ENCODE peak calls at places on chromosomes 6 and 20, in eight cellular contexts. I is IMR-90, D is adrenal gland, H is endothelial cell of umbilical vein, A is uterus, Q is upper lobe of left lung, U is tibial nerve, E is testis. Z is an unnamed sample. For H3K27me3, the result is how much of the 10 kb centered on the place peaks cover.

GRCh38 chr6:31186052-31186734 is 15.7 kb upstream of the POU5F1 start:
- DNase-seq in I (no peak), D (no peak), H (no peak), A (peak), Q (peak), U (peak), E (no peak), Z (peak)

GRCh38 chr20:4073852-4074741 is 58.7 kb upstream of the RNF24 start:
- DNase-seq in I (no peak), D (no peak), H (no peak), A (no peak), Q (no peak), U (no peak), E (no peak), Z (no peak)

GRCh38 chr6:17281100-17281496 is at the start of gene RBM24:
- DNase-seq in I (peak), D (peak), H (peak), A (peak), Q (peak), U (peak), E (peak), Z (peak)

GRCh38 chr20:25459111-25459830 is 51.8 kb downstream of the GINS1 start:
- DNase-seq in I (no peak), D (no peak), H (no peak), A (no peak), Q (no peak), U (no peak), E (no peak), Z (no peak)

GRCh38 chr6:142210606-142211005 is 63.5 kb downstream of the VTA1 start:
- DNase-seq in I (peak), D (no peak), H (peak), A (no peak), Q (no peak), U (no peak), E (no peak), Z (no peak)

GRCh38 chr20:58906894-58907293 is 54.4 kb downstream of the GNAS start:
- DNase-seq in I (peak), D (peak), H (peak), A (no peak), Q (peak), U (no peak), E (no peak), Z (peak)

GRCh38 chr6:111676383-111676782 is 70.7 kb upstream of the TRAF3IP2 start:
- DNase-seq in I (no peak), D (no peak), H (no peak), A (no peak), Q (no peak), U (no peak), E (no peak), Z (no peak)

GRCh38 chr6:3202999-3203696 is 24.3 kb downstream of the TUBB2B start:
- DNase-seq in I (peak), D (no peak), H (no peak), A (no peak), Q (no peak), U (no peak), E (no peak), Z (no peak)

GRCh38 chr6:54633601-54634000 is 213.0 kb upstream of the FAM83B start:
- DNase-seq in I (no peak), D (no peak), H (no peak), A (no peak), Q (no peak), U (no peak), E (no peak), Z (no peak)

GRCh38 chr6:33314943-33315752 is 1.3 kb upstream of the TAPBP start:
- DNase-seq in I (no peak), D (peak), H (peak), A (no peak), Q (peak), U (peak), E (peak), Z (peak)

GRCh38 chr6:147005499-147005898 is 198.7 kb upstream of the STXBP5 start:
- DNase-seq in I (no peak), D (no peak), H (no peak), A (no peak), Q (no peak), U (no peak), E (no peak), Z (no peak)

GRCh38 chr6:39171489-39172376 is 56.7 kb upstream of the SAYSD1 start:
- DNase-seq in I (no peak), D (no peak), H (no peak), A (no peak), Q (no peak), U (no peak), E (no peak), Z (no peak)

GRCh38 chr6:130765181-130765727 is 62.0 kb upstream of the SMLR1 start:
- DNase-seq in I (no peak), D (no peak), H (no peak), A (no peak), Q (no peak), U (no peak), E (no peak), Z (no peak)

GRCh38 chr6:71822626-71823025 is 63.7 kb upstream of the RIMS1 start:
- DNase-seq in I (no peak), D (no peak), H (no peak), A (no peak), Q (no peak), U (no peak), E (no peak), Z (no peak)

GRCh38 chr20:43849496-43850197 is 65.0 kb upstream of the TOX2 start:
- DNase-seq in I (peak), D (peak), H (peak), A (no peak), Q (no peak), U (no peak), E (peak), Z (no peak)

GRCh38 chr6:100846276-100846675 is 34.9 kb downstream of the ASCC3 start:
- DNase-seq in I (no peak), D (no peak), H (no peak), A (no peak), Q (no peak), U (no peak), E (no peak), Z (no peak)

GRCh38 chr6:148177589-148178233 is 164.9 kb upstream of the SASH1 start:
- DNase-seq in I (peak), D (peak), H (peak), A (peak), Q (peak), U (peak), E (peak), Z (peak)

GRCh38 chr6:35400901-35401311 is 51.2 kb upstream of the FANCE start:
- DNase-seq in I (peak), D (peak), H (no peak), A (no peak), Q (peak), U (no peak), E (no peak), Z (peak)

GRCh38 chr6:34036357-34037069 is 109.4 kb downstream of the GRM4 start:
- DNase-seq in I (no peak), D (no peak), H (no peak), A (no peak), Q (no peak), U (no peak), E (no peak), Z (no peak)

GRCh38 chr20:51372176-51372803 is 170.2 kb downstream of the NFATC2 start:
- DNase-seq in I (peak), D (peak), H (peak), A (peak), Q (peak), U (peak), E (peak), Z (peak)

GRCh38 chr6:159043986-159044385 is 805 bp downstream of the TAGAP start:
- DNase-seq in I (no peak), D (no peak), H (no peak), A (no peak), Q (peak), U (no peak), E (no peak), Z (no peak)
- H3K4me3 ChIP-seq in I (no peak), D (no peak), H (no peak), A (no peak), Q (peak), U (peak), E (peak), Z (no peak)

DNA sequence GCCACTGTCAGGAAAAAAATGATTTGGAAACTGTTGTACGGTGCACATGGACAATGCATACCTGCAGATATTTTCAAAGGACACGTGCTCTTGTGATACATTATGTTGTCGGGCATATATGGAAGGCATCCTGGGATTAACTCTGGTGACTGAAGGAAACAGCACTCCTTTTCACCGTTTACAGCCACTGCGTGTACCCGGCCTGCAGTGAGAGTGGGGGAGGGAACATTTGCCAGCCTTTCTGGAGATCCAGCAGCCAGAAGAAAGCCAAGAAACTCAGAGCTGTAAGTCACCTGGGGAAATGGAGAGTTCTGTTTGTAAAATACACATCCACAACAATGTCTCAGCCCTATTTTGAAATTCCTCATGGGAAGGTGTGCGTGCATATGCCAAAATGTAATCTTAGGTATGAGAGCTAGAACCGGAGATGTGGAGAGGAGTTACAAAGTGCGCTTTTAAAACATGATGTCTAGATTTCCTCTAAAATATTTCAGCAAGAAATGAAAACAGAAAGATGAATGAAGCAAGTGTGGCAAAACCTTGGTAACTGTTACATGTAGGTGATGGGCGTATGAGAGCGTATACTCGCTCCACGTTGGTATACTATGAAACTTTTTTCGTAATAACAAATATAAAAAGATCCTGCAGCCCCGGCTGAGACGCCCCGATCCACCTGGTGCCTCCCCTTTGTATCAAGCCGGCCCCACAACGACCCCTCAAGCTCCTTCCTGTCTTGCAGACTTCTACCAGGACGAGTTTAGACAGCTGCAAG is 8.6 kb upstream of the FOXF2 start:
- DNase-seq in I (no peak), D (no peak), H (no peak), A (no peak), Q (no peak), U (no peak), E (no peak), Z (no peak)
- H3K27me3 ChIP-seq in I (under half), D (half or more), H (half or more), A (half or more), Q (under half), U (half or more), E (under half), Z (under half)

DNA sequence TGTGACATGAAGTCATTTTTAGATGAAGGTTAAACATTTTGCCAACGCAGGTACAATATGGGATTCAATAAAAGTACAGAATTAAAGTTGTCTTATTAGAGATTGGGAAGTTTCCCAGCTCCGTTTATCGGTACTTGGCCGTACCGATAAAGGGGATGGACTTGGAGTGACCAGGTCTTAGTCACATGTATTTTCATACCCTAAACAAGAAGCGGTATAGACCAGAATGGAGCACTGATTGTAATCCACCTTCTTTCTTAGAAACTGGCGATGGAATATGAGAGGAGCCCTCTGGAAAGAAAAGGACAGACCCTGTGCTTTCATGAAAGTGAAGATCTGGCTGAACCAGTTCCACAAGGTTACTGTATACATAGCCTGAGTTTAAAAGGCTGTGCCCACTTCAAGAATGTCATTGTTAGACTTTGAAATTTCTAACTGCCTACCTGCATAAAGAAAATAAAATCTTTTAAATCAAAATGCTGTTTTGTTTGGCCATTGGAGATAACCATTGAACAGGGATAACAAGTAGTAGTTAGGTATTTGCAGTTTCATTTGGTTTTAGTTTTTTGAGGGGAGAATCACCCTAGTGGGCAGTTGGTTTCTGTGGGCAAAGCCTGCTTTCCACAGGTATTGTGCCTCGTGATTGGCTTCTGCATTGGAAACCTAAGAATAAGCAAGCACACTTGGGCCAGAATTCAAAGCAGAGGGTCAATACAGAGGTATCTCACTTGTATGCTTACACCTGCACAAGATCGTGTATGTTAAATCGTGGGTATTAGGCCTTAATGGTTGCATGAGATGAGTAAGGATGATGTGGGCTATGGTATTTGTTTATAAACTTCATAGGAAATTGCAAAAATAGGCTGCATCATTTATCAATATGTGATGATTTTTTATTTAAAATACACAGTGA is 11.2 kb upstream of the ZNFX1 start:
- DNase-seq in I (no peak), D (no peak), H (no peak), A (no peak), Q (peak), U (no peak), E (no peak), Z (no peak)
- TF ChIP-seq POLR2A in I (no peak), D (no peak), H (peak), A (no peak), Q (no peak), U (no peak), E (no peak), Z (no peak)

GRCh38 chr20:63568170-63568981 is 5.7 kb downstream of the HELZ2 start:
- DNase-seq in I (no peak), D (no peak), H (no peak), A (no peak), Q (no peak), U (no peak), E (no peak), Z (no peak)

GRCh38 chr20:63567382-63568169 is 6.5 kb downstream of the HELZ2 start:
- DNase-seq in I (no peak), D (no peak), H (no peak), A (no peak), Q (peak), U (no peak), E (no peak), Z (no peak)

GRCh38 chr20:63570281-63571086 is 3.6 kb downstream of the HELZ2 start:
- DNase-seq in I (no peak), D (no peak), H (no peak), A (no peak), Q (no peak), U (no peak), E (no peak), Z (no peak)

GRCh38 chr20:63567132-63567381 is 7.0 kb downstream of the HELZ2 start:
- DNase-seq in I (no peak), D (no peak), H (no peak), A (no peak), Q (no peak), U (no peak), E (no peak), Z (no peak)

DNA sequence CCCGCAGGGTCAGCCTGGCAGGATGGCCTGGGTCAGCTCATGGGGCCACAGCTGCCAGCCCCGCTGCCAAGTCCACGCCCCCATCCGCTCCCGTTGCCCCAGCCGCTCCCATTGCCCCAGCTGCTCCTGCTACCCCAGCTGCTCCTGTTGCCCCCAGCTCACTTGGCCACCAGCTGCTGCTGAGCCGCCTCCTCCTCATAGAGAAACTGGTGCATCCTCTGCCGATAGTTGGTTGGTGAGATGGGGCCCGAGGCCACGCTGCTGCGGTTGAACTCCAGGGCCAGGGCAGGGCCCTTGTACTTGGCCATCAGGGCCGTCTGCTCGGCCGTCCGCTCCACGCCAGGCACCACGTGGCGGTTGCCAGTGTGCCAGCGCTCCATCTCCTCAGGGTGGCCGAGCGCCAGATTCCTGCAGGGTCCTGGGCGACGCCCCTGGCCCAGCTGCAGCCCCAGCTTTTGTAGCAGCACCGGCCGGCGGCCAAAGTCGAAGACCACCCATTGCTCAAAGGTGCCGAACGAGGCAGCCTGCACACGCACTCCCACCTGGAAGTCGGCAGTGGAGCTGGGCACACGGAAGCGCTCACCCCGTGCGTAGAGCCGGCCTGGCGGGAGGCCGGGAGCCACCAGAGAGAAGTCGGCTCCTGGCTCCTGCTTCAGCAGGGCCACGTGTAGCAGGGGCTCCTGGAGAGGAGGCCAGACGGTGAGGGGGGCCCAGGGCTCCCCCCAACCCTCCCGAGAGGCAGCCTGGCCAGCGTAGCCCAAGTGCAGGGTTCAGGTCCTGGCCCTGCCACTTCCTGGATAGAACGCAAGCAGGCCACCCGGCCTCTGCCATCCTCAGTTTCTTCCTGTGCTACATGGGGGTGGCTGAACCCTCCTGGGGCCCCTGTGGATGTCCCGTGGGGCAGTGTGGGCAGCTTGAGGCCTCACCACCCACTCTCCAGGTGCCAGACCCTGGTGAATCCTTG is 4.8 kb downstream of the HELZ2 start:
- DNase-seq in I (no peak), D (no peak), H (no peak), A (no peak), Q (no peak), U (no peak), E (no peak), Z (no peak)
- H3K4me3 ChIP-seq in I (no peak), D (no peak), H (no peak), A (no peak), Q (no peak), U (no peak), E (no peak), Z (no peak)

GRCh38 chr6:107390056-107390455 is 69.3 kb downstream of the PDSS2 start:
- DNase-seq in I (no peak), D (no peak), H (no peak), A (no peak), Q (no peak), U (no peak), E (no peak), Z (no peak)

GRCh38 chr6:107390685-107391084 is 68.7 kb downstream of the PDSS2 start:
- DNase-seq in I (no peak), D (no peak), H (no peak), A (no peak), Q (no peak), U (no peak), E (no peak), Z (no peak)

GRCh38 chr6:107396226-107396625 is 63.1 kb downstream of the PDSS2 start:
- DNase-seq in I (no peak), D (no peak), H (no peak), A (no peak), Q (no peak), U (no peak), E (no peak), Z (no peak)

GRCh38 chr6:107386904-107387303 is 72.5 kb downstream of the PDSS2 start:
- DNase-seq in I (no peak), D (no peak), H (no peak), A (no peak), Q (no peak), U (no peak), E (no peak), Z (no peak)

DNA sequence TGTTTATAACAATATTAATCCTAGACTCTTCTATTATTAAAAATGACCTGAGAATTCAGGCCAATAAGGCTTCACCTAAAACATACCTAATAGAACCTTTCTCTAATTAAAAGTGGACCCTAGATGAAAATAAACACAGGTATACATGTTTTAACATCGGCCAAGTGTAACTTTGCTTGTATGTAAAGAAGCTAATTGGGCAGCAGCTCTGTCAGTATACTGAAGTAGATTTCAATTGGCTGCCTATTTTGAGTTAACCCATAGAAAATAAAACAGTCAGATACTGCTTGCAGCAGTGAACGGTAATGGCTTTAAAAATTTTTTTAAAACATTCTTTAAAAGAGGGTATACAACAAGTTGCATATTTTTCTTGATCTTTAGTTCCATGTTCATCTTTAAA is 67.3 kb downstream of the PDSS2 start:
- DNase-seq in I (no peak), D (no peak), H (no peak), A (no peak), Q (no peak), U (no peak), E (no peak), Z (no peak)
- H3K27me3 ChIP-seq in I (under half), D (under half), H (under half), A (under half), Q (under half), U (under half), E (under half), Z (under half)

DNA sequence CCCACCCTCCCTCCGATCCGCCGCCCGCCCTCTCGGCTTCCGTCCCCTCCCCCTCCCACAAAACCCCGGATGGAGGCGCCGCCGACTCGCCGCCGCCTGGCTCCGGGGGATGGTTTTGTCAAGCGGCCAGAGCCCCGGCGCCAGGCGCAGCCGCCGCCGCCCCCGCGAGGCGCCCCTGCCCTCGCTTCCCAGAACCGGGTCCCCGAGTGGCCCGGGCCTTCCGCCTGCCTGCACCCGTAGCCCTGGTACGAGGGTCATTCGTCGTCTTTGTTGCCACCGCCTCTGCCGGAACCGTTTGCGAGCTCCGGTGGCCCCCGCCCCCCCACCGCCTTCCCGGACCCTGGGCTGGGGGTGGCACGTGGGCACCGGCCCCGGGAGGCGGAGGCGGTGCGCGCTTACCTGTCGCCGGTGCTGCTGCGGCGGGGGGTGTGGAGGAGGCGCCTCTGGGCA is 313 bp downstream of the ZBTB2 start:
- DNase-seq in I (peak), D (peak), H (peak), A (peak), Q (peak), U (peak), E (peak), Z (peak)
- TF ChIP-seq POLR2A in I (no peak), D (no peak), H (no peak), A (no peak), Q (peak), U (no peak), E (no peak), Z (no peak)

GRCh38 chr6:1316482-1317220 is 4.8 kb downstream of the FOXQ1 start:
- DNase-seq in I (no peak), D (no peak), H (no peak), A (no peak), Q (no peak), U (no peak), E (peak), Z (peak)
- H3K4me3 ChIP-seq in I (peak), D (peak), H (no peak), A (peak), Q (peak), U (peak), E (peak), Z (no peak)

GRCh38 chr6:27775796-27776184 is 136.4 kb downstream of the OR2B2 start:
- DNase-seq in I (no peak), D (no peak), H (no peak), A (no peak), Q (no peak), U (no peak), E (no peak), Z (no peak)
- H3K27me3 ChIP-seq in I (under half), D (under half), H (under half), A (under half), Q (under half), U (under half), E (under half), Z (under half)

Z was measured in body of pancreas.